ENCODE peak calls at places on chromosomes 4 and X, in seven cellular contexts. S, B, Q, M, H, V and R are unnamed samples.

GRCh38 chr4:139144911-139145551 is 32.0 kb downstream of the ELF2 start:
- DNase-seq in S (no peak), B (no peak), Q (no peak), M (no peak), H (no peak), V (no peak), R (no peak)

GRCh38 chr4:137674066-137674465 is 141.8 kb upstream of the PCDH18 start:
- DNase-seq in S (peak), B (peak), Q (peak), M (peak), H (no peak), V (no peak), R (no peak)

GRCh38 chr4:86935499-86935832 is 655 bp downstream of the AFF1 start:
- DNase-seq in S (no peak), B (no peak), Q (peak), M (no peak), H (peak), V (no peak), R (peak)

GRCh38 chr4:138507527-138507926 is 265.4 kb upstream of the SLC7A11 start:
- DNase-seq in S (peak), B (peak), Q (peak), M (no peak), H (no peak), V (no peak), R (no peak)

GRCh38 chrX:102835504-102836146 is 101.4 kb upstream of the RAB40AL start:
- DNase-seq in S (peak), B (peak), Q (peak), M (peak), H (peak), V (no peak), R (peak)

GRCh38 chrX:25548806-25549205 is 533.0 kb upstream of the ARX start:
- DNase-seq in S (peak), B (peak), Q (no peak), M (no peak), H (no peak), V (no peak), R (no peak)

GRCh38 chrX:13695601-13696115 is 6.7 kb downstream of the RAB9A start:
- DNase-seq in S (no peak), B (no peak), Q (no peak), M (no peak), H (no peak), V (no peak), R (no peak)

GRCh38 chr4:1506956-1507721 is 100.9 kb upstream of the NKX1-1 start:
- DNase-seq in S (no peak), B (no peak), Q (no peak), M (no peak), H (no peak), V (no peak), R (no peak)

GRCh38 chr4:184728858-184729257 is 5.0 kb downstream of the CENPU start:
- DNase-seq in S (peak), B (peak), Q (no peak), M (peak), H (no peak), V (no peak), R (no peak)

GRCh38 chr4:37568494-37568893 is 117.7 kb downstream of the RELL1 start:
- DNase-seq in S (no peak), B (no peak), Q (no peak), M (no peak), H (no peak), V (no peak), R (no peak)

GRCh38 chr4:123488916-123489315 is 92.3 kb downstream of the SPRY1 start:
- DNase-seq in S (peak), B (peak), Q (peak), M (peak), H (no peak), V (no peak), R (no peak)

GRCh38 chr4:25439913-25440477 is 62.9 kb downstream of the ANAPC4 start:
- DNase-seq in S (peak), B (peak), Q (peak), M (peak), H (peak), V (no peak), R (peak)

GRCh38 chr4:22462693-22463092 is 53.2 kb downstream of the ADGRA3 start:
- DNase-seq in S (no peak), B (no peak), Q (no peak), M (no peak), H (no peak), V (no peak), R (no peak)

GRCh38 chr4:185101354-185101890 is 41.6 kb upstream of the SLC25A4 start:
- DNase-seq in S (no peak), B (no peak), Q (peak), M (no peak), H (no peak), V (no peak), R (no peak)

GRCh38 chrX:136780738-136781137 is at the start of gene ARHGEF6:
- DNase-seq in S (no peak), B (peak), Q (peak), M (no peak), H (no peak), V (no peak), R (peak)

GRCh38 chr4:38315296-38315695 is 348.7 kb upstream of the KLF3 start:
- DNase-seq in S (no peak), B (no peak), Q (no peak), M (no peak), H (no peak), V (no peak), R (no peak)

GRCh38 chr4:173835863-173836262 is 305.8 kb upstream of the HAND2 start:
- DNase-seq in S (peak), B (peak), Q (peak), M (peak), H (peak), V (no peak), R (no peak)

GRCh38 chr4:139279723-139280620 is at the start of gene MGARP:
- DNase-seq in S (peak), B (no peak), Q (peak), M (peak), H (peak), V (no peak), R (peak)

GRCh38 chrX:132271330-132271729 is 52.1 kb upstream of the RAP2C start:
- DNase-seq in S (no peak), B (peak), Q (peak), M (peak), H (no peak), V (no peak), R (no peak)

GRCh38 chrX:149699761-149700160 is 12.1 kb upstream of the MAGEA11 start:
- DNase-seq in S (no peak), B (no peak), Q (no peak), M (no peak), H (no peak), V (no peak), R (no peak)

GRCh38 chrX:18885317-18886004 is 98.5 kb downstream of the PHKA2 start:
- DNase-seq in S (peak), B (peak), Q (peak), M (no peak), H (no peak), V (no peak), R (peak)
- H3K4me3 ChIP-seq in S (no peak), B (peak), Q (peak), M (peak), H (peak), V (peak), R (peak)

GRCh38 chr4:110515676-110516075 is 39.7 kb downstream of the ENPEP start:
- DNase-seq in S (no peak), B (peak), Q (no peak), M (peak), H (no peak), V (no peak), R (peak)

GRCh38 chr4:110512901-110513300 is 36.9 kb downstream of the ENPEP start:
- DNase-seq in S (no peak), B (no peak), Q (no peak), M (no peak), H (no peak), V (no peak), R (no peak)

GRCh38 chr4:110518889-110519490 is 43.0 kb downstream of the ENPEP start:
- DNase-seq in S (peak), B (peak), Q (peak), M (peak), H (peak), V (no peak), R (peak)

GRCh38 chr4:110514889-110515479 is 39.0 kb downstream of the ENPEP start:
- DNase-seq in S (peak), B (peak), Q (peak), M (peak), H (peak), V (no peak), R (peak)

DNA sequence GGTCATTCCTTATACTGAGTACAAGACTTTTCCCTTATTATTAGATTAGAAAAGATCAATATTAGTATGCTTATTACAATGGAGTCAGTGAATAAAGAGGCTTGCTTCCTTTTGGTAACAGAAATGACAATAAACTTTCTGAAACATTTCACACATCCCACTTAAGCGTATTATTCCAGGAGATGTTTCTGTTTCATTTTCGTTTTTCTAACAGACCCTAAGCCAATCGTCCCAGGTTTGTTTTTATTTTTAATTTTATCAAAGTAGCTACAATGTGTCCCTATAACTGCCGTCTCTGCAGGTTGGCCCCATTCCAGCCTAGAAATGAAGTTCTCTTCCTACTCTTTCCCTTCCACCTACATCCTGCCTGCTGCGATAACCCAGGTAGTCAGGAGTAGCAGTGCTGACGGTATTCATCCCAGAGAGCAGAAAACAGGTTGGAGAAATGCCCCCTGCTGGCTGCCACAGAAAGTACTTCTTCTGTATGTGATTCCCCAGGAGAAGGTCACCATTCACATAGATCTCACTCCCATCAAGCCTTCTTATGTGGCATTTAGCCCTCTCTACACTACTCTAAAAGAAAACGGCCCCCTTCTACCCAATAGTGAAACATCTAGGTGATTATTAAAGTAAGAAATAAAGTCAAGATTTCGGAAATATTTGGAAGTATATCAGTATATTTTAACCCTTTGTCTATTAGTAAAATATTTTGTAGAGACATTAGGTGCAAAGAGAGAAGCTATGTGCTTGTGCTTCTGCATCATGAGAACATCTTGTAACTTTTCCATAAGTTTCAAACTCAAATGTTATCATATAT is 40.4 kb downstream of the ENPEP start:
- DNase-seq in S (peak), B (peak), Q (peak), M (peak), H (peak), V (peak), R (peak)
- H3K4me3 ChIP-seq in S (peak), B (peak), Q (peak), M (peak), H (no peak), V (peak), R (peak)

GRCh38 chrX:153707406-153707805 is 16.8 kb downstream of the BCAP31 start:
- DNase-seq in S (no peak), B (no peak), Q (no peak), M (no peak), H (no peak), V (no peak), R (no peak)
- H3K4me3 ChIP-seq in S (no peak), B (no peak), Q (no peak), M (no peak), H (no peak), V (no peak), R (no peak)

DNA sequence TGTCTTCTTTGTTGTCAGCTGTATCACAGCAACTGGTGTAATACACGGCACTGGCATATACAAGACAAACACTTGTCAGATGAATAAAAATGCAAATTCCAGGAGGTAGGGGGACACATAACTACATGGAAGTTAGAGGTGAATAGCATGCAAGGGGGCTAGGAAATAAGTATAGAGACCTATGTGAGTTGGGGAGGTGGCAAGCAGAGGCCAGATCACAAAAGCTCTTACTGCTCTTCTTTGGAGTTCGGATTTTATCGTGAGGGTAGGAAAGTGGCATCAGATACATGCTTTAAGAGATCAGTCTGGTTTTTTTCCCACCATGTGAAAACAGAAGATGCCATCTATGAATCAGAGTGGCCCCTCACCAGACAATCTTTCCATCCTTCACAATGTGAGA is 2.8 kb upstream of the SRP72 start:
- DNase-seq in S (no peak), B (no peak), Q (no peak), M (no peak), H (no peak), V (no peak), R (no peak)
- H3K4me3 ChIP-seq in S (no peak), B (no peak), Q (no peak), M (no peak), H (no peak), V (no peak), R (no peak)

GRCh38 chr4:48571471-48571870 is 81.4 kb downstream of the ZAR1 start:
- DNase-seq in S (no peak), B (no peak), Q (peak), M (no peak), H (no peak), V (no peak), R (no peak)
- H3K4me3 ChIP-seq in S (no peak), B (no peak), Q (no peak), M (no peak), H (no peak), V (no peak), R (no peak)